ENCODE peak calls at places on chromosomes 3 and 15, in four cellular contexts. One of them, this sample, is unnamed.
A peak's percentile ranks its signal among the peaks of the same experiment; 100 is the strongest.

GRCh38 chr15:60649845-60650548 is 171.1 kb upstream of the ICE2 start:
- DNase-seq in heart left ventricle: no peak
- DNase-seq in lower leg skin: no peak
- DNase-seq in uterus: no peak
- DNase-seq in this sample: no peak

GRCh38 chr3:105613120-105613519 is 246.4 kb downstream of the ALCAM start:
- DNase-seq in lower leg skin: no peak
- DNase-seq in uterus: no peak
- DNase-seq in heart left ventricle: peak; percentile 30
- DNase-seq in this sample: no peak

GRCh38 chr3:112633757-112634156 is 7.2 kb downstream of the CCDC80 start:
- DNase-seq in heart left ventricle: no peak
- DNase-seq in lower leg skin: no peak
- DNase-seq in uterus: peak; percentile 63
- DNase-seq in this sample: no peak

GRCh38 chr3:127673191-127674098 is 693 bp downstream of the ABTB1 start:
- DNase-seq in lower leg skin: peak; percentile 89
- DNase-seq in uterus: peak; percentile 62
- DNase-seq in heart left ventricle: peak; percentile 71
- DNase-seq in this sample: peak; percentile 81

GRCh38 chr15:78906310-78906608 is 33.6 kb downstream of the MORF4L1 start:
- DNase-seq in heart left ventricle: no peak
- DNase-seq in lower leg skin: peak; percentile 84
- DNase-seq in uterus: peak; percentile 67
- DNase-seq in this sample: no peak

GRCh38 chr3:47722859-47723258 is 58.8 kb downstream of the SMARCC1 start:
- DNase-seq in lower leg skin: no peak
- DNase-seq in uterus: no peak
- DNase-seq in heart left ventricle: no peak
- DNase-seq in this sample: no peak

GRCh38 chr15:48520376-48521155 is 124.9 kb downstream of the FBN1 start:
- DNase-seq in lower leg skin: no peak
- DNase-seq in uterus: no peak
- DNase-seq in heart left ventricle: no peak
- DNase-seq in this sample: no peak

GRCh38 chr3:174101244-174101643 is 703.7 kb downstream of the NLGN1 start:
- DNase-seq in lower leg skin: no peak
- DNase-seq in heart left ventricle: no peak
- DNase-seq in uterus: no peak
- DNase-seq in this sample: no peak

GRCh38 chr15:81270781-81271491 is 53.0 kb downstream of the STARD5 start:
- DNase-seq in uterus: no peak
- DNase-seq in lower leg skin: peak; percentile 60
- DNase-seq in heart left ventricle: no peak
- DNase-seq in this sample: no peak

GRCh38 chr3:14410501-14411165 is 8.2 kb downstream of the SLC6A6 start:
- DNase-seq in lower leg skin: no peak
- DNase-seq in heart left ventricle: no peak
- DNase-seq in uterus: no peak
- DNase-seq in this sample: no peak

GRCh38 chr15:49989498-49989897 is 129.5 kb downstream of the ATP8B4 start:
- DNase-seq in heart left ventricle: no peak
- DNase-seq in uterus: peak; percentile 43
- DNase-seq in lower leg skin: no peak
- DNase-seq in this sample: peak; percentile 62

GRCh38 chr15:26690778-26691177 is 82.1 kb downstream of the GABRB3 start:
- DNase-seq in lower leg skin: no peak
- DNase-seq in uterus: no peak
- DNase-seq in heart left ventricle: no peak
- DNase-seq in this sample: no peak

GRCh38 chr3:169769287-169770181 is at the start of gene ACTRT3:
- DNase-seq in lower leg skin: peak; percentile 92
- DNase-seq in uterus: peak; percentile 43
- DNase-seq in heart left ventricle: peak; percentile 80
- DNase-seq in this sample: peak; percentile 79
- TF ChIP-seq POLR2A in lower leg skin: no peak
- TF ChIP-seq POLR2A in uterus: no peak
- TF ChIP-seq POLR2A in heart left ventricle: no peak
- TF ChIP-seq POLR2A in this sample: peak; percentile 14

DNA sequence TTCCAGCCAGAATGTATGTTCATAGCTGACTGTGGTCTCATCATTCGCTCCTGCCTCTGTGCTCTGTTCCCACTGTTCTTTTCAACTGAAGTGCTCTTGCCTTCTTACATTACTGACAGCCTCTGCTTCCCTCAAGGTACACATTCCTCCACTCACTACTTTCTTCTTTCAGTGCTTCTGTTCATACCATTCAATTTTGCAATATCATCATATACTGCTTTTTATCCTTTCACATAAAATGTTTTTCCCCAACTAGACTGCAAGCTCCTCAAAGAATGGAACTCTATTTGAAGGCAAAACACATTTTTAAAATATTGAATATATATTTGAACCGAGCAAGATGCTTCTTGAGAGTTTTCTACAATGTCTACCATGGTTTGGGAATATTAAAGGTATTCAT is 291.1 kb downstream of the CTNNB1 start:
- DNase-seq in lower leg skin: no peak
- DNase-seq in uterus: no peak
- DNase-seq in heart left ventricle: no peak
- DNase-seq in this sample: no peak
- H3K4me3 ChIP-seq in lower leg skin: no peak overlapping the region
- H3K4me3 ChIP-seq in uterus: no peak overlapping the region
- H3K4me3 ChIP-seq in heart left ventricle: no peak overlapping the region
- H3K4me3 ChIP-seq in this sample: no peak overlapping the region

DNA sequence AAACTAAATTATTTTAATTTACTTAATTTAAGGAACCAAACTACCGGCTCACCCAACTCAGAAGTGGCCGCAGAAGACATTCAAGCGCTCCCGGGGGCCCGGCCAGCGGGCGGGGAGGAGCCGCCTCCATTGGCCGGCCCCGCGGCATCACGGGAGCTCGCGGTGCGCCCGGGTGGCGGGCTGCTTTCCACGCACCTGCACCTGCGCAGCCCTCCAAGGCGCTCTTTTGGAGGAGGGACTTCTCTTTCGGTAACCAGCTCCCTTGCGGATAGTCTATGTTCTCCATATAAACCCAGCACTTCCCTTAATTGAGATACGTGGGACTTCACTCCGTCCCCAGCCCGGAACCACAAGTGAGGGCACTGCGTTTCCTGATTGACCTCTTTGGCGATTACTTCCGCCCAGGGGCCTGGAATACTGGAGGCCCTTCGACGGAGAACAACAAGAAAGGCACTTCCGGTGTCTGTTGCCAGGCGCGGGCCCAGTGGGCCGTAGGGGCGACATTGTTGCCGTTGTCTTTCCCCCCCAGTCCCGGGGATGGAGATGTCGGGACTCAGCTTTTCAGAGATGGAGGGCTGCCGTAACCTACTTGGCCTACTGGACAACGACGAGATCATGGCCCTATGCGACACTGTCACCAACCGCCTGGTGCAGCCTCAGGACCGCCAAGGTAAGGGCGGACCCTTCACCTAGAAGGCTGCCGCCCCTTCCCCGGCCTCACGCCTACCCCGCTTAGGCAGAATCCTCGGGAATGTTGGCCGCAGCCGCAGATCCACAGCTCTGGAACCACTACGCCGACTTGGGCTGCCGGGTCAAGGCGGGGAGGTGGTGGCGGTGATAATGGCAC is at the start of gene C3orf38:
- DNase-seq in heart left ventricle: peak; percentile 93
- DNase-seq in uterus: peak; percentile 84
- DNase-seq in lower leg skin: peak; percentile 97
- DNase-seq in this sample: peak; percentile 94
- TF ChIP-seq POLR2A in heart left ventricle: no peak
- TF ChIP-seq POLR2A in uterus: peak; percentile 25
- TF ChIP-seq POLR2A in lower leg skin: no peak
- TF ChIP-seq POLR2A in this sample: peak; percentile 44

GRCh38 chr3:54008099-54008498 is 114.3 kb upstream of the CACNA2D3 start:
- DNase-seq in heart left ventricle: no peak
- DNase-seq in lower leg skin: no peak
- DNase-seq in uterus: no peak
- DNase-seq in this sample: no peak
- H3K4me3 ChIP-seq in heart left ventricle: no peak overlapping the region
- H3K4me3 ChIP-seq in lower leg skin: no peak overlapping the region
- H3K4me3 ChIP-seq in uterus: no peak overlapping the region
- H3K4me3 ChIP-seq in this sample: no peak overlapping the region

This sample was measured in sigmoid colon.